ENCODE peak calls at places on chromosome 11, in four cellular contexts. U is upper lobe of right lung; I is colonic mucosa; E is activated CD8-positive, alpha-beta T cell treated with anti-CD3 and anti-CD28 coated beads for 36 hours. H is an unnamed sample.

GRCh38 chr11:68845351-68846002 is 3.8 kb upstream of the CPT1A start:
- DNase-seq in U (no peak), E (no peak), I (no peak), H (no peak)

GRCh38 chr11:46295312-46295995 is 18.0 kb downstream of the CREB3L1 start:
- DNase-seq in E (peak; percentile 73), U (peak; percentile 82), I (no peak), H (peak; percentile 88)

GRCh38 chr11:9815486-9816136 is 151.7 kb downstream of the SWAP70 start:
- DNase-seq in U (no peak), E (no peak), I (no peak), H (no peak)

GRCh38 chr11:83047515-83048225 is 24.0 kb downstream of the RAB30 start:
- DNase-seq in I (no peak), U (no peak), E (no peak), H (no peak)

GRCh38 chr11:77560605-77561004 is 29.1 kb upstream of the AQP11 start:
- DNase-seq in U (no peak), I (no peak), E (no peak), H (no peak)

GRCh38 chr11:113723706-113724246 is 17.7 kb upstream of the TMPRSS5 start:
- DNase-seq in I (no peak), U (no peak), E (no peak), H (no peak)

GRCh38 chr11:5449432-5449831 is 309 bp downstream of the OR51I2 start:
- DNase-seq in U (no peak), E (no peak), I (no peak), H (no peak)

GRCh38 chr11:112555491-112556364 is 295.1 kb upstream of the PLET1 start:
- DNase-seq in E (peak; percentile 71), U (peak; percentile 84), I (peak; percentile 59), H (peak; percentile 57)

GRCh38 chr11:117273550-117274289 is 17.4 kb upstream of the BACE1-AS start:
- DNase-seq in I (no peak), U (no peak), E (no peak), H (no peak)

GRCh38 chr11:78798567-78799170 is 224.0 kb upstream of the NARS2 start:
- DNase-seq in E (peak; percentile 59), I (peak; percentile 78), U (peak; percentile 87), H (peak; percentile 58)

GRCh38 chr11:110716361-110716760 is 4.1 kb upstream of the ARHGAP20 start:
- DNase-seq in E (no peak), U (no peak), I (no peak), H (no peak)

GRCh38 chr11:43930868-43931716 is 11.3 kb upstream of the C11orf96 start:
- DNase-seq in E (no peak), I (no peak), U (no peak), H (no peak)

GRCh38 chr11:119991669-119992068 is 146.2 kb downstream of the TRIM29 start:
- DNase-seq in E (no peak), I (no peak), U (peak; percentile 51), H (no peak)

GRCh38 chr11:64765291-64765803 is 5.6 kb upstream of the PYGM start:
- DNase-seq in I (no peak), U (peak; percentile 60), E (no peak), H (no peak)

GRCh38 chr11:20026629-20027545 is 133.4 kb downstream of the DBX1 start:
- DNase-seq in I (no peak), U (no peak), E (no peak), H (no peak)

GRCh38 chr11:1198766-1199688 is 23.8 kb upstream of the MUC5B start:
- DNase-seq in U (peak; percentile 65), E (no peak), I (no peak), H (no peak)

GRCh38 chr11:112363527-112363926 is 102.9 kb upstream of the PLET1 start:
- DNase-seq in I (no peak), E (no peak), U (no peak), H (no peak)

GRCh38 chr11:2724653-2725366 is 25.0 kb upstream of the KCNQ1OT1 start:
- DNase-seq in I (no peak), U (no peak), E (no peak), H (no peak)

GRCh38 chr11:123450593-123450992 is 20.5 kb downstream of the GRAMD1B start:
- DNase-seq in E (no peak), I (no peak), U (no peak), H (no peak)

GRCh38 chr11:126640186-126640585 is 284.7 kb downstream of the ST3GAL4 start:
- DNase-seq in I (no peak), E (no peak), U (no peak), H (no peak)

GRCh38 chr11:3797329-3798090 is at the start of gene NUP98:
- DNase-seq in I (peak; percentile 100), U (peak; percentile 100), E (peak; percentile 100), H (peak; percentile 98)
- TF ChIP-seq CTCF in I (no peak), U (no peak), E (no peak), H (no peak)

GRCh38 chr11:18761741-18762140 is 29.9 kb downstream of the PTPN5 start:
- DNase-seq in E (no peak), I (no peak), U (no peak), H (no peak)

GRCh38 chr11:18766015-18766414 is 25.6 kb downstream of the PTPN5 start:
- DNase-seq in E (no peak), U (no peak), I (no peak), H (no peak)

GRCh38 chr11:18768472-18768901 is 23.1 kb downstream of the PTPN5 start:
- DNase-seq in I (no peak), E (peak; percentile 58), U (no peak), H (peak; percentile 58)

GRCh38 chr11:18769802-18770456 is 21.7 kb downstream of the PTPN5 start:
- DNase-seq in E (peak; percentile 12), U (no peak), I (peak; percentile 53), H (peak; percentile 55)

DNA sequence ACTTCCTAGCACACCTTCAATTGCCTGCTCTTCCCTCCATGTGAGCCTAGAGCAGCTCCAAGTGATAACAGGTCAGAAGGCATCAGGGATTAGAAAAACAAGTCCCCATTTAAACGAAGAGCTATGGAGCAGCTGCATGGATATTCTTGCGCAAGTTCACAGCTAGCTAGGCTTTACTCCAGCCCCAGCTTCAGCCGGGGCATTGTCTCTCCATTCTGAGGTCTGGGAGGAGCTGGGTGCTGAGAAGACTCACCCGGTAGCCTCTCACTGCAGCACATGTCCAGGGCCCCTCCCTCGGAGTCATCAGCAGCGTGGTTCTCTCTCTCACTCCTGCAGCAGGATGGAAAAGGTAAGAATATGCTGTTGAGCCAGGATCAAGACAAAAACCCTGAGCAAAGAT is 26.0 kb downstream of the PTPN5 start:
- DNase-seq in U (no peak), E (no peak), I (no peak), H (no peak)
- TF ChIP-seq CTCF in U (no peak), E (no peak), I (no peak), H (no peak)

DNA sequence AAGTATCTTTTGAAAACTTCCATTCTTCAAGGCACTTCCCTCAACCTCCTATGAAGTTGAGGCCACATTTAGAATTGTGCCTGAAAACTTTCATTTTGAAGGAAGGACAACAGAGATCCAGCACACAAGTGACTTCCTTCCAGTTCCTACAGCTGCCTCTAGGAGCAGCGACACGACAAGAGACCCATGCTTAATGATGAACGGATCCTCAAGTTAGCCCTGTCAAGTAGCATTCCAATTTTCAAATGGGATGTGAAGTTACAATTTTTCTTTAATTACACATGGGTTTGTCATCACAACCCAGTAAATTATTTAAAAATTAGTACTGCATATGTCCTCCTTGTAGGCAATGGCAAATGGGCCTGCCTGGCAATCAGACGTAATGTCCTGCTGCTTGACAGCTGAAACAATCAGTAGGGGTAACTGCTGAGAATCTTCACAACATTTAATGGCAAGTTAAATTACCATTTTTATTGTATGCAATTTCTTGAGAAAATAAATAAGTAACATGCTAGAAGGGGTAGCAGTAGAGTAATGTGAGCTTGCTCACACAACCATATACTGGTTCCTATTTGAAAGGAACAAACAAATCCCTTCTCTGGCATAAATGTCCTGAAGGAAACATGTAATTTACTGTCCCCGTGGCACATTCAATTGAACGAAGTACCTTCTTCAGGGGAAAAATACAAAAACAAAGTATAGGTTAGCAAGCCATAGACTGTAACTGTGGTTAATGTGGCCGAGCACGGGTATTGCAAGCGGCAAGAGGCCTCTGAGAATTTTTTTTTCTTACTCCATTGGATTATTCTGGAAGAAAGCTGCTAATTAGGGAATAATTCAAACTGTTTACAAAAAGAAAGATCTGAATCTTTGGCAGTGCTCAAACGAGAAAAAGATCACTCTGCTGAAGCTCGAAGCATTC is 288.3 kb downstream of the CADM1 start:
- DNase-seq in I (no peak), E (no peak), U (no peak), H (no peak)
- TF ChIP-seq CTCF in I (no peak), E (peak; percentile 53), U (no peak), H (no peak)

DNA sequence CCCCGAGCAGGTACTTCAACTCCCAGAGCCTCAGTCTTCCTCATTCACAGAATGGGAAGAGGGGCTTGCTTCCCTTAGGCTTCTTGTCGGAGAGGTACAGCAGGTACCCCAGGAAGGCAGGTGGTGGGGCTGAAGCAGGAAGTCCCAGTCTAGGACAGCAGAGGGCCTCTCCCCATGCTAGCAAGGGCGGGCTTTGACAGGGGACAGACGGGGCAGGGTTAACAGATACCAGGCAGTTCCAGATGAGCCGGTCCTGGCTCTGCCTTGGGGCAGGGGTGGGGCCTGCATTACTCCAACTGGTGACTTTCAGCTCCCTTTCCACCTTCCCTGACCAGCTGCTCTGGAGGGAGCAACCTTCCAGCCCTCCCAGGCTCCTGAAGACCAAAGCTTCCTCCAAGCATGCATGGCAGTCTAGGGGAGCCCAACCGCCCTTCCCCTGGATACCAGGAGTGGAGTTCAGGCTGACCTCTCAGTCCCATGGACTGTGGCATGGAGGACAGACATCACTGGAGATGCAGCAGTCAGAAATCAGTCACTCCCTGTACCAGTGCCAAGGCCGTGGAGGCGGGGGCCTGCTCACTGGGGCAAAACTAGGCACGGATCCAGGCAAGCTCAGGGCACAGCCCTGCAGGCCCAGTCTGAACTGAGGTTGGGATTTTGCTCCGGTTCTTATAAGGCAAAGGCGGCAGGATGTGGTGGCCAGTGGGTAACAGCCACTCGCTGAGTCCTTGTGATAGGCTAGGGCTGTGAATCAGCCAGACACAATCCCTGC is 60.5 kb downstream of the NAT10 start:
- DNase-seq in U (no peak), E (no peak), I (no peak), H (no peak)
- TF ChIP-seq CTCF in U (no peak), E (no peak), I (no peak), H (no peak)